ENCODE peak calls at places on chromosomes 11 and 22, in four cellular contexts. Q is H9, O is neuronal stem cell, Z is mesenchymal stem cell. N is an unnamed sample.

GRCh38 chr22:30114356-30114755 is 34.1 kb downstream of the HORMAD2 start:
- DNase-seq in Q (no peak), O (no peak), Z (peak; percentile 7), N (no peak)

GRCh38 chr11:13776134-13776815 is 107.8 kb downstream of the FAR1 start:
- DNase-seq in Q (peak; percentile 41), O (no peak), Z (no peak), N (peak; percentile 84)

GRCh38 chr11:124759268-124760204 is 2.6 kb downstream of the ESAM start:
- DNase-seq in Q (peak; percentile 49), O (no peak), Z (no peak), N (peak; percentile 57)

GRCh38 chr11:103433380-103433779 is 324.2 kb downstream of the DYNC2H1 start:
- DNase-seq in Q (no peak), O (no peak), Z (peak; percentile 75), N (peak; percentile 40)

GRCh38 chr22:23237201-23237798 is 57.0 kb downstream of the BCR start:
- DNase-seq in Q (peak; percentile 61), O (peak; percentile 52), Z (peak; percentile 43), N (peak; percentile 96)

GRCh38 chr11:62501432-62501891 is 45.1 kb downstream of the AHNAK start:
- DNase-seq in Q (no peak), O (no peak), Z (no peak), N (no peak)

GRCh38 chr11:132456735-132457328 is 1075.5 kb downstream of the OPCML start:
- DNase-seq in Q (no peak), O (peak; percentile 6), Z (no peak), N (peak; percentile 77)

GRCh38 chr22:45009881-45010531 is at the start of gene PHF21B:
- DNase-seq in Q (peak; percentile 82), O (peak; percentile 86), Z (peak; percentile 38), N (peak; percentile 86)

GRCh38 chr11:77642228-77642627 is 4.6 kb upstream of the CLNS1A start:
- DNase-seq in Q (no peak), O (no peak), Z (no peak), N (no peak)

GRCh38 chr22:37680191-37680851 is 4.9 kb downstream of the LGALS1 start:
- DNase-seq in Q (no peak), O (no peak), Z (no peak), N (no peak)

DNA sequence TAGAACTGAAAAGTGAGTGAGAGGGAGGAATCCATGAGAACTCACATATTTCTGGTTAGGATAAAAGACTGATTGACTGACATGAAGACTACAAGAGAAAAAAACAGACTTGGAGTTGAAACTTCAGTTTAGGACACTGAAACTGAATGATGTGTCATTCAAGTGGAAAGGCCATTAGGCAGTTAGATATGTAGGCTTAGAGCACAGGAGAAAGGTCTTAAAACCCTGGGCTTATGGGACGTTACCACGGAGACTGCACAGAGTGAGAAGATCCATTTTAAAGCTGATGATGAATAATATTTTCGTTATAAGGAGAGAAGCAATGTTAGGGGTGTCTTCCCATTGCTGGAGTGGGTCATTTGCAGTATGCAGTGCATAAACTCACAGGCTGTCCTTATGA is 64.0 kb downstream of the MAML2 start:
- DNase-seq in Q (no peak), O (no peak), Z (no peak), N (no peak)
- H2BK5ac ChIP-seq in Q (no peak overlapping the region), O (no peak overlapping the region), Z (no peak overlapping the region), N (no peak overlapping the region)

GRCh38 chr11:114359342-114359741 is 41.0 kb downstream of the C11orf71 start:
- DNase-seq in Q (no peak), O (no peak), Z (no peak), N (no peak)

GRCh38 chr11:114350022-114350421 is 50.3 kb downstream of the C11orf71 start:
- DNase-seq in Q (no peak), O (no peak), Z (no peak), N (peak; percentile 30)

GRCh38 chr11:114358711-114359110 is 41.6 kb downstream of the C11orf71 start:
- DNase-seq in Q (no peak), O (no peak), Z (no peak), N (no peak)

GRCh38 chr11:114353448-114353847 is 46.9 kb downstream of the C11orf71 start:
- DNase-seq in Q (no peak), O (no peak), Z (no peak), N (no peak)

GRCh38 chr11:114354076-114354475 is 46.2 kb downstream of the C11orf71 start:
- DNase-seq in Q (no peak), O (no peak), Z (peak; percentile 37), N (peak; percentile 19)
- H2BK5ac ChIP-seq in Q (no peak overlapping the region), O (no peak overlapping the region), Z (no peak overlapping the region), N (no peak overlapping the region)

GRCh38 chr11:46298699-46299424 is 21.4 kb downstream of the CREB3L1 start:
- DNase-seq in Q (no peak), O (no peak), Z (peak; percentile 92), N (no peak)

GRCh38 chr11:46296520-46297448 is 19.3 kb downstream of the CREB3L1 start:
- DNase-seq in Q (peak; percentile 97), O (peak; percentile 74), Z (peak; percentile 96), N (peak; percentile 99)

GRCh38 chr11:46299425-46300067 is 22.1 kb downstream of the CREB3L1 start:
- DNase-seq in Q (no peak), O (no peak), Z (peak; percentile 77), N (no peak)

GRCh38 chr11:46302866-46303265 is 25.4 kb downstream of the CREB3L1 start:
- DNase-seq in Q (no peak), O (no peak), Z (no peak), N (no peak)

GRCh38 chr11:46300270-46300669 is 22.8 kb downstream of the CREB3L1 start:
- DNase-seq in Q (no peak), O (no peak), Z (no peak), N (no peak)
- H2BK5ac ChIP-seq in Q (no peak overlapping the region), O (no peak overlapping the region), Z (no peak overlapping the region), N (no peak overlapping the region)

GRCh38 chr11:67311556-67312082 is 8.3 kb downstream of the SSH3 start:
- DNase-seq in Q (no peak), O (no peak), Z (no peak), N (no peak)

GRCh38 chr11:67311051-67311555 is 7.8 kb downstream of the SSH3 start:
- DNase-seq in Q (no peak), O (no peak), Z (no peak), N (no peak)

GRCh38 chr11:67309661-67310061 is 6.3 kb downstream of the SSH3 start:
- DNase-seq in Q (no peak), O (no peak), Z (no peak), N (no peak)

GRCh38 chr11:67309166-67309565 is 5.8 kb downstream of the SSH3 start:
- DNase-seq in Q (no peak), O (no peak), Z (no peak), N (no peak)

DNA sequence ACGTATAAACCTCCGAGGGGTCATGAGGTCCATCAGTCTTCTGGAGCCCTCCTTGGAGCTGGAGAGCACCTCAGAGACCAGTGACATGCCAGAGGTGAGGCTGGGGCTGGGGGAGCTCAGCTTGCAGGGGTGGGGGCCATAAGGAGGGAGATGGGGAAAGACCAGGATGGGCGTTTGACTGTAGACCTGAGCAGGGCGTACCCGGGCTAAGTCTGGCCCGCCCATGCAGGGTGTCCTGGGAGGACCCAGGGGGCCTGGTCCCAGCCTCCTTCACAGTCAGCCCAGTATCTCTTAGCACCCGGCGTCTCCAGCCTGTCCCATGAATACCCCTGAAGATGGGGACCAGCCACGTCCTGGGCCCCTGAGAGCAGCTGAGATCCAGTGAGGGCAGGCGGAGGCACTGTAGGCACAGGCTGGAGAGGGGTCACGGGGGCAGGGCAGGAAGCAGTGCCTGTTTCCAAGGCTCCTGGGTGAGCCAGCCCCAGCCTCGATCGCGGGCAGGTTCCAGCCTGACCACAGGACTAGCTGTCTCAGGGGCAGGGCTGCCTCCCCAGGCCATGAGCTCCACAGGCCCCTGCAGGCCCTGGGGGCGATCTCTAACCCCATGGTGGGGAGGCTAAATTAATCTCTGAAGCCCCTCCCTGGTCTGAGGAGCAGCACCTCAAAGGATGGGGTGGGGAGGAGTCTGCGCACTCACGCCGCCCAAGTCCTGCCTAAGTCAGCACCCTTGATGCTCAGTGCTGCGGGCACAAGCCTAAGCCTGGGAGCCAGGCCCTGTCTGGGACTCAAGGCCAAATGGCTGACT is 7.1 kb downstream of the SSH3 start:
- DNase-seq in Q (no peak), O (no peak), Z (no peak), N (no peak)
- H2BK5ac ChIP-seq in Q (no peak overlapping the region), O (peak overlapping the region; percentile 60), Z (no peak overlapping the region), N (no peak overlapping the region)

DNA sequence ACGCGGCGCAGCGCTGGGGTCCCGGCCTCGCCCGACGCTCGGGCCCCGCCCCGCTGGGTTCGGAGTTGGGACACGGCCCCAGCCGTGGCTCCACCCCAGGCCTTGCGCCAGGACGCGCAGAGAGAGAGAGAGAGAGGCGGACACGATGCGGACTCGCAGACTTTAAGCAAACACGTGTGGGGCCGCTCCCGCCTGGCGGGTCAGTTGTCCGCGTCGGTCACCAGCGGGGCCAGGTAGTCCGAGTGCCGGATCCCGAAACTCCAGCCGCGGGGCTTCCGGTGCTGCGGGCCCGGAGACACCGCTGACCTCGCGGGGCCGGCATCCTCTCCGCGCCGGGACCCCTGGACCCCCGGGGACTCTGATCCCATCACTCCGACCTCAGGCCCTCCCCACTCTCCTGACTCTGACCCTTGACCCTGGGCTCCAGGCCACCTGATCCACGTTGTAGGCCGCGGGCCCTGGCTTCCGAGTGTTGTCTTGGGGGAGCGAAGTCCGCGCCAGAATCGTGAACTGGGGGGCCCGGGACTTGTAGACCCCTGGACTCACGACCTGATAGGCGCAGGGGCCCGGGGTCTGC is 556 bp upstream of the TYMP start:
- DNase-seq in Q (peak; percentile 41), O (no peak), Z (peak; percentile 89), N (no peak)
- H2BK5ac ChIP-seq in Q (no peak overlapping the region), O (peak overlapping the region; percentile 60), Z (no peak overlapping the region), N (no peak overlapping the region)

DNA sequence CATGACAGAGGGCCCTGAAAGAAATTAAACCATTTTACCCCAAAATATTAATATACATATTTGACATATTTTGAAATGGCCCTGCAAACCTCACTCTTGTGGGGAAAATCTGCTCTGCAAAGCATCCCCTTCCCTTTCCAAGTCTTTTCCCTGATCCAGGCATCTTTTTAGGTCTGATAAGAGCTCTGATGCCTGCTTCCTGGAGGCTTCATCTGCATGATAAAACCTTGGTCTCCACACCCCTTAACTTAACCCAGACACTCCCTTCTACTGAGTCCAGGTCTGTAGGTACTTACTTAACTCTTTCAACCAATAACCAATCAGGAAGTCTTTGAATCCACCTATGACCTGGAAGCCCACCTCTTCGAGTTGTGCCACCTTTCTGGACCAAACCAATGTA is 1.8 kb upstream of the LGALS12 start:
- DNase-seq in Q (no peak), O (no peak), Z (no peak), N (peak; percentile 57)
- H2BK5ac ChIP-seq in Q (no peak overlapping the region), O (no peak overlapping the region), Z (no peak overlapping the region), N (peak overlapping the region; percentile 51)

GRCh38 chr22:42323971-42324370 is 53.5 kb upstream of the TCF20 start:
- DNase-seq in Q (no peak), O (no peak), Z (no peak), N (no peak)

GRCh38 chr22:42322562-42322926 is 52.1 kb upstream of the TCF20 start:
- DNase-seq in Q (no peak), O (no peak), Z (no peak), N (no peak)

GRCh38 chr22:42320463-42321416 is 50.3 kb upstream of the TCF20 start:
- DNase-seq in Q (no peak), O (no peak), Z (no peak), N (no peak)

GRCh38 chr22:42324566-42324965 is 54.1 kb upstream of the TCF20 start:
- DNase-seq in Q (no peak), O (no peak), Z (no peak), N (no peak)

GRCh38 chr22:42321908-42322561 is 51.6 kb upstream of the TCF20 start:
- DNase-seq in Q (no peak), O (no peak), Z (peak; percentile 66), N (no peak)
- H2BK5ac ChIP-seq in Q (no peak overlapping the region), O (no peak overlapping the region), Z (no peak overlapping the region), N (no peak overlapping the region)

N was measured in mesendoderm.